ENCODE peak calls at places on chromosomes 16 and 17, in eight cellular contexts. Q, T, R, N, A, P, Y and O are unnamed samples.

GRCh38 chr17:29042679-29043538 is at the start of gene PIPOX:
- DNase-seq in Q (no peak), T (no peak), R (peak), N (no peak), A (no peak), P (peak), Y (no peak), O (no peak)

GRCh38 chr17:50793007-50793406 is 25.7 kb upstream of the ANKRD40CL start:
- DNase-seq in Q (no peak), T (no peak), R (peak), N (no peak), A (no peak), P (no peak), Y (no peak), O (no peak)

GRCh38 chr17:69012895-69013805 is 47.6 kb downstream of the ABCA9 start:
- DNase-seq in Q (no peak), T (no peak), R (no peak), N (no peak), A (no peak), P (no peak), Y (no peak), O (no peak)

GRCh38 chr16:84982434-84982833 is 28.9 kb downstream of the ZDHHC7 start:
- DNase-seq in Q (no peak), T (no peak), R (no peak), N (no peak), A (no peak), P (no peak), Y (peak), O (no peak)

GRCh38 chr17:75848523-75849303 is 4.5 kb upstream of the UNC13D start:
- DNase-seq in Q (no peak), T (no peak), R (peak), N (peak), A (peak), P (peak), Y (peak), O (peak)

GRCh38 chr16:51881731-51882130 is 665.2 kb downstream of the TOX3 start:
- DNase-seq in Q (no peak), T (no peak), R (no peak), N (no peak), A (no peak), P (no peak), Y (no peak), O (no peak)

GRCh38 chr16:71626018-71626857 is at the start of gene MARVELD3:
- DNase-seq in Q (no peak), T (peak), R (peak), N (peak), A (no peak), P (peak), Y (peak), O (peak)

GRCh38 chr16:68166264-68166663 is 69.7 kb downstream of the ESRP2 start:
- DNase-seq in Q (no peak), T (no peak), R (no peak), N (no peak), A (no peak), P (no peak), Y (no peak), O (no peak)

GRCh38 chr16:19001788-19002187 is 18.1 kb downstream of the TMC7 start:
- DNase-seq in Q (peak), T (no peak), R (no peak), N (no peak), A (no peak), P (no peak), Y (no peak), O (no peak)

GRCh38 chr17:65208753-65209152 is 71.6 kb downstream of the RGS9 start:
- DNase-seq in Q (no peak), T (no peak), R (no peak), N (no peak), A (no peak), P (no peak), Y (no peak), O (no peak)

GRCh38 chr17:4999429-5000093 is 1.8 kb downstream of the KIF1C start:
- DNase-seq in Q (no peak), T (no peak), R (no peak), N (no peak), A (no peak), P (no peak), Y (no peak), O (no peak)

GRCh38 chr17:35117984-35118383 is 1.7 kb downstream of the RAD51D start:
- DNase-seq in Q (no peak), T (no peak), R (peak), N (peak), A (no peak), P (no peak), Y (peak), O (no peak)

GRCh38 chr17:16940116-16940881 is 31.6 kb downstream of the TNFRSF13B start:
- DNase-seq in Q (no peak), T (no peak), R (peak), N (peak), A (no peak), P (no peak), Y (no peak), O (no peak)

GRCh38 chr17:45006927-45007461 is 38.9 kb upstream of the C1QL1 start:
- DNase-seq in Q (no peak), T (no peak), R (peak), N (no peak), A (no peak), P (no peak), Y (no peak), O (no peak)

GRCh38 chr17:5179003-5179402 is 12.7 kb downstream of the ZNF594 start:
- DNase-seq in Q (no peak), T (no peak), R (no peak), N (no peak), A (no peak), P (no peak), Y (no peak), O (no peak)

GRCh38 chr17:17545031-17545820 is 46.3 kb downstream of the PEMT start:
- DNase-seq in Q (no peak), T (no peak), R (no peak), N (no peak), A (no peak), P (no peak), Y (no peak), O (no peak)

GRCh38 chr16:55367301-55367745 is 43.3 kb downstream of the IRX6 start:
- DNase-seq in Q (no peak), T (no peak), R (no peak), N (no peak), A (no peak), P (no peak), Y (no peak), O (no peak)

GRCh38 chr17:57096472-57097198 is 11.6 kb downstream of the AKAP1 start:
- DNase-seq in Q (no peak), T (no peak), R (no peak), N (no peak), A (no peak), P (no peak), Y (no peak), O (no peak)

GRCh38 chr17:53032861-53033271 is 789.9 kb upstream of the KIF2B start:
- DNase-seq in Q (no peak), T (no peak), R (peak), N (no peak), A (no peak), P (peak), Y (no peak), O (no peak)

GRCh38 chr16:81523387-81524115 is 78.9 kb downstream of the CMIP start:
- DNase-seq in Q (peak), T (no peak), R (no peak), N (peak), A (no peak), P (no peak), Y (no peak), O (peak)

GRCh38 chr16:1769402-1770300 is 1.7 kb downstream of the NME3 start:
- DNase-seq in Q (no peak), T (no peak), R (no peak), N (no peak), A (no peak), P (no peak), Y (no peak), O (no peak)

GRCh38 chr16:20911361-20911760 is 10.8 kb downstream of the LYRM1 start:
- DNase-seq in Q (no peak), T (no peak), R (no peak), N (no peak), A (no peak), P (no peak), Y (no peak), O (no peak)

GRCh38 chr17:8894189-8894611 is 26.7 kb upstream of the PIK3R6 start:
- DNase-seq in Q (no peak), T (no peak), R (no peak), N (no peak), A (no peak), P (no peak), Y (no peak), O (peak)

GRCh38 chr16:13997933-13998332 is 73.2 kb upstream of the MRTFB start:
- DNase-seq in Q (no peak), T (peak), R (no peak), N (no peak), A (no peak), P (no peak), Y (no peak), O (no peak)

GRCh38 chr16:684961-685696 is 995 bp upstream of the JMJD8 start:
- DNase-seq in Q (no peak), T (no peak), R (no peak), N (no peak), A (no peak), P (peak), Y (no peak), O (no peak)

GRCh38 chr16:5175263-5175662 is 77.7 kb upstream of the EEF2KMT start:
- DNase-seq in Q (no peak), T (no peak), R (no peak), N (no peak), A (no peak), P (no peak), Y (no peak), O (no peak)

GRCh38 chr17:80499536-80499935 is 23.1 kb upstream of the NPTX1 start:
- DNase-seq in Q (no peak), T (no peak), R (no peak), N (no peak), A (no peak), P (no peak), Y (no peak), O (no peak)